ENCODE peak calls at places on chromosome X, in five cellular contexts. Q is uterus, J is right cardiac atrium, L is astrocyte of the spinal cord, W is neural progenitor cell. M is an unnamed sample.

GRCh38 chrX:21929209-21929608 is 11.3 kb upstream of the SMS start:
- DNase-seq in Q (no peak), J (no peak), L (no peak), W (no peak), M (no peak)

GRCh38 chrX:123964155-123964554 is 2.6 kb downstream of the STAG2 start:
- DNase-seq in Q (no peak), J (no peak), L (peak), W (no peak), M (no peak)

GRCh38 chrX:103171353-103171752 is 43.6 kb upstream of the BEX4 start:
- DNase-seq in Q (no peak), J (no peak), L (no peak), W (no peak), M (no peak)

GRCh38 chrX:155070975-155071693 is at the start of the genes BRCC3, CMC4 and MTCP1:
- DNase-seq in Q (peak), J (peak), L (peak), W (peak), M (peak)

GRCh38 chrX:129665916-129666644 is 11.3 kb upstream of the APLN start:
- DNase-seq in Q (no peak), J (no peak), L (peak), W (no peak), M (no peak)

GRCh38 chrX:153614818-153615217 is 15.9 kb upstream of the CCNQ start:
- DNase-seq in Q (no peak), J (no peak), L (no peak), W (no peak), M (no peak)

GRCh38 chrX:38965883-38966282 is 164.6 kb downstream of the MID1IP1 start:
- DNase-seq in Q (no peak), J (no peak), L (no peak), W (peak), M (no peak)

GRCh38 chrX:140318306-140318705 is 186.6 kb downstream of the SOX3 start:
- DNase-seq in Q (no peak), J (no peak), L (peak), W (peak), M (no peak)

GRCh38 chrX:3250946-3251345 is 95.5 kb downstream of the MXRA5 start:
- DNase-seq in Q (no peak), J (no peak), L (no peak), W (no peak), M (no peak)

GRCh38 chrX:49184294-49185061 is 1.7 kb downstream of the PRICKLE3 start:
- DNase-seq in Q (peak), J (peak), L (peak), W (peak), M (peak)

GRCh38 chrX:22534643-22535042 is 261.9 kb downstream of the CBLL2 start:
- DNase-seq in Q (peak), J (no peak), L (peak), W (no peak), M (peak)

GRCh38 chrX:66914082-66914481 is 275.2 kb upstream of the EDA2R start:
- DNase-seq in Q (peak), J (no peak), L (no peak), W (peak), M (no peak)

GRCh38 chrX:43970528-43970927 is 2.7 kb downstream of the NDP start:
- DNase-seq in Q (no peak), J (no peak), L (no peak), W (no peak), M (no peak)

GRCh38 chrX:46737462-46737861 is 21.5 kb downstream of the SLC9A7 start:
- DNase-seq in Q (no peak), J (no peak), L (no peak), W (no peak), M (no peak)

GRCh38 chrX:150196300-150196699 is 166.8 kb upstream of the MAMLD1 start:
- DNase-seq in Q (no peak), J (no peak), L (no peak), W (peak), M (no peak)

GRCh38 chrX:70174754-70175153 is 2.5 kb upstream of the DGAT2L6 start:
- DNase-seq in Q (no peak), J (no peak), L (peak), W (no peak), M (no peak)

GRCh38 chrX:12245650-12246645 is 107.7 kb downstream of the FRMPD4 start:
- DNase-seq in Q (no peak), J (no peak), L (peak), W (no peak), M (no peak)

GRCh38 chrX:7132335-7133035 is 15.0 kb upstream of the STS start:
- DNase-seq in Q (no peak), J (peak), L (peak), W (peak), M (peak)

GRCh38 chrX:68186552-68187262 is 246.6 kb downstream of the OPHN1 start:
- DNase-seq in Q (no peak), J (no peak), L (no peak), W (no peak), M (no peak)

GRCh38 chrX:117969782-117970181 is 146.8 kb downstream of the KLHL13 start:
- DNase-seq in Q (no peak), J (no peak), L (no peak), W (no peak), M (no peak)

GRCh38 chrX:5458300-5458699 is 770.4 kb downstream of the NLGN4X start:
- DNase-seq in Q (no peak), J (no peak), L (no peak), W (peak), M (no peak)

GRCh38 chrX:47661539-47661938 is 2.6 kb upstream of the UXT start:
- DNase-seq in Q (no peak), J (no peak), L (no peak), W (no peak), M (no peak)

GRCh38 chrX:139924696-139925094 is 8.2 kb downstream of the ATP11C start:
- DNase-seq in Q (no peak), J (no peak), L (no peak), W (no peak), M (no peak)

GRCh38 chrX:21926116-21926515 is 14.4 kb upstream of the SMS start:
- DNase-seq in Q (no peak), J (no peak), L (no peak), W (no peak), M (no peak)

GRCh38 chrX:108439434-108439883 is at the start of gene COL4A5:
- DNase-seq in Q (peak), J (peak), L (peak), W (peak), M (no peak)

GRCh38 chrX:45400380-45400779 is 199.7 kb upstream of the DIPK2B start:
- DNase-seq in Q (no peak), J (no peak), L (peak), W (no peak), M (no peak)

GRCh38 chrX:5086388-5086787 is 1142.3 kb downstream of the NLGN4X start:
- DNase-seq in Q (no peak), J (no peak), L (no peak), W (no peak), M (no peak)

GRCh38 chrX:113315927-113316326 is 475.3 kb upstream of the AMOT start:
- DNase-seq in Q (no peak), J (no peak), L (no peak), W (no peak), M (no peak)